ENCODE peak calls at places on chromosomes 2 and 18, in seven cellular contexts. D, P, I, L, Q, B and H are unnamed samples.

GRCh38 chr2:2662847-2663356 is 331.8 kb upstream of the MYT1L start:
- DNase-seq in Q (no peak), L (no peak), D (peak; percentile 49), P (no peak), I (no peak), B (no peak), H (no peak)

GRCh38 chr2:121234791-121235190 is 50.2 kb downstream of the TFCP2L1 start:
- DNase-seq in P (peak; percentile 59), D (no peak), Q (no peak), B (no peak), I (no peak), L (no peak), H (no peak)

GRCh38 chr2:45938649-45939511 is 287.4 kb downstream of the PRKCE start:
- DNase-seq in B (peak; percentile 84), L (no peak), Q (peak; percentile 96), D (peak; percentile 98), P (peak; percentile 86), I (peak; percentile 33), H (no peak)

GRCh38 chr2:26970244-26970927 is at the start of gene MAPRE3:
- DNase-seq in Q (peak; percentile 73), P (peak; percentile 86), I (peak; percentile 68), D (peak; percentile 74), B (peak; percentile 94), L (peak; percentile 61), H (peak; percentile 76)

GRCh38 chr2:42854207-42854818 is 61.9 kb upstream of the HAAO start:
- DNase-seq in Q (peak; percentile 34), B (no peak), D (peak; percentile 86), I (peak; percentile 60), P (peak; percentile 82), L (no peak), H (no peak)

GRCh38 chr2:66478729-66479316 is 43.9 kb downstream of the MEIS1 start:
- DNase-seq in L (no peak), D (peak; percentile 24), P (no peak), B (no peak), Q (no peak), I (no peak), H (no peak)

GRCh38 chr2:11406492-11407381 is 59.2 kb downstream of the E2F6 start:
- DNase-seq in D (peak; percentile 44), I (no peak), Q (peak; percentile 66), B (no peak), L (no peak), P (peak; percentile 92), H (no peak)

GRCh38 chr2:40360652-40361051 is 91.2 kb downstream of the SLC8A1 start:
- DNase-seq in B (no peak), I (no peak), Q (no peak), P (no peak), L (no peak), D (peak; percentile 26), H (no peak)

GRCh38 chr2:164781394-164781793 is 60.2 kb downstream of the COBLL1 start:
- DNase-seq in D (no peak), B (no peak), L (no peak), Q (no peak), I (no peak), P (no peak), H (no peak)

GRCh38 chr18:50061876-50062517 is 132.9 kb downstream of the MYO5B start:
- DNase-seq in P (no peak), Q (peak; percentile 33), D (no peak), I (no peak), B (no peak), L (no peak), H (no peak)

GRCh38 chr18:33605250-33605649 is 27.2 kb downstream of the ASXL3 start:
- DNase-seq in Q (no peak), P (no peak), B (no peak), D (no peak), I (no peak), L (no peak), H (no peak)

GRCh38 chr18:43405097-43405496 is 127.8 kb upstream of the SYT4 start:
- DNase-seq in Q (peak; percentile 3), I (no peak), P (no peak), D (peak; percentile 21), L (no peak), B (no peak), H (no peak)

GRCh38 chr2:165357758-165358157 is 111.7 kb upstream of the CSRNP3 start:
- DNase-seq in I (no peak), B (no peak), Q (peak; percentile 56), D (peak; percentile 89), L (no peak), P (no peak), H (peak; percentile 89)

GRCh38 chr2:52222128-52222527 is 1190.2 kb upstream of the NRXN1 start:
- DNase-seq in D (peak; percentile 5), I (no peak), L (no peak), P (no peak), Q (no peak), B (no peak), H (no peak)

GRCh38 chr18:39453882-39454281 is 1888.3 kb upstream of the CELF4 start:
- DNase-seq in Q (peak; percentile 94), B (no peak), L (no peak), I (no peak), P (no peak), D (peak; percentile 35), H (peak; percentile 17)

GRCh38 chr2:189255711-189256110 is 76.2 kb upstream of the COL5A2 start:
- DNase-seq in D (no peak), P (no peak), I (no peak), L (no peak), B (no peak), Q (no peak), H (no peak)
- TF ChIP-seq CTCF in D (no peak), P (no peak), I (no peak), L (no peak), B (no peak), Q (no peak), H (no peak)

GRCh38 chr2:241822264-241822623 is 13.3 kb downstream of the NEU4 start:
- DNase-seq in L (no peak), P (no peak), B (no peak), Q (no peak), I (no peak), D (no peak), H (no peak)

GRCh38 chr2:241818943-241819270 is 9.9 kb downstream of the NEU4 start:
- DNase-seq in L (no peak), P (peak; percentile 37), I (no peak), D (no peak), Q (no peak), B (no peak), H (no peak)

GRCh38 chr2:241821460-241822263 is 12.7 kb downstream of the NEU4 start:
- DNase-seq in D (no peak), Q (no peak), P (peak; percentile 59), B (no peak), L (no peak), I (peak; percentile 10), H (no peak)

GRCh38 chr2:241818229-241818942 is 9.4 kb downstream of the NEU4 start:
- DNase-seq in D (no peak), I (peak; percentile 6), Q (no peak), P (peak; percentile 60), B (no peak), L (no peak), H (no peak)

GRCh38 chr2:241820625-241821384 is 11.8 kb downstream of the NEU4 start:
- DNase-seq in I (peak; percentile 9), B (no peak), Q (no peak), P (peak; percentile 62), L (no peak), D (no peak), H (no peak)
- TF ChIP-seq CTCF in I (no peak), B (no peak), Q (no peak), P (no peak), L (no peak), D (no peak), H (no peak)

GRCh38 chr2:103991591-103991990 is 862.3 kb upstream of the POU3F3 start:
- DNase-seq in B (no peak), I (no peak), L (no peak), P (no peak), Q (no peak), D (no peak), H (no peak)
- TF ChIP-seq CTCF in B (no peak), I (no peak), L (peak; percentile 10), P (no peak), Q (no peak), D (no peak), H (peak; percentile 26)

DNA sequence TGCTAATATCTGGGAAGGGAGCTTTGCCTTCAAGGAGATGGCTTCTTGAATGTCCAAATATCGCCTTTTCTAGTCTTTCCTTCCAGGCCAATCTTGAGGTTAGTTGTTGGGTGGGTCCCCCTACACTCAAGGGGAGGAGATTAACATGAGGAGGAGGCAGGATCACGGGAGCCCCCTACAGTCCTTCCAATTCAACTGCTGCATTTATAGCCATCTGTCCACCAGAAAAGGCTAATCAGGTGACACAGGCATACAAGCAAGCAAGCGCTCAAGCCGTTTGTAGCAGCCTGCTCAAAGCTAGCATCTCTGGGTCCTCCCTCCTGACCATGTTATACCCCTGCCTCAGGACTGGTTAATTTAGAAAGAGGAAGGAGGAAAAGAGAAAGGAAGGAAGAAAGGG is 87.6 kb downstream of the MRPS9 start:
- DNase-seq in D (no peak), I (no peak), B (peak; percentile 52), L (no peak), Q (no peak), P (no peak), H (no peak)
- TF ChIP-seq CTCF in D (no peak), I (no peak), B (peak; percentile 72), L (no peak), Q (peak; percentile 12), P (no peak), H (no peak)

DNA sequence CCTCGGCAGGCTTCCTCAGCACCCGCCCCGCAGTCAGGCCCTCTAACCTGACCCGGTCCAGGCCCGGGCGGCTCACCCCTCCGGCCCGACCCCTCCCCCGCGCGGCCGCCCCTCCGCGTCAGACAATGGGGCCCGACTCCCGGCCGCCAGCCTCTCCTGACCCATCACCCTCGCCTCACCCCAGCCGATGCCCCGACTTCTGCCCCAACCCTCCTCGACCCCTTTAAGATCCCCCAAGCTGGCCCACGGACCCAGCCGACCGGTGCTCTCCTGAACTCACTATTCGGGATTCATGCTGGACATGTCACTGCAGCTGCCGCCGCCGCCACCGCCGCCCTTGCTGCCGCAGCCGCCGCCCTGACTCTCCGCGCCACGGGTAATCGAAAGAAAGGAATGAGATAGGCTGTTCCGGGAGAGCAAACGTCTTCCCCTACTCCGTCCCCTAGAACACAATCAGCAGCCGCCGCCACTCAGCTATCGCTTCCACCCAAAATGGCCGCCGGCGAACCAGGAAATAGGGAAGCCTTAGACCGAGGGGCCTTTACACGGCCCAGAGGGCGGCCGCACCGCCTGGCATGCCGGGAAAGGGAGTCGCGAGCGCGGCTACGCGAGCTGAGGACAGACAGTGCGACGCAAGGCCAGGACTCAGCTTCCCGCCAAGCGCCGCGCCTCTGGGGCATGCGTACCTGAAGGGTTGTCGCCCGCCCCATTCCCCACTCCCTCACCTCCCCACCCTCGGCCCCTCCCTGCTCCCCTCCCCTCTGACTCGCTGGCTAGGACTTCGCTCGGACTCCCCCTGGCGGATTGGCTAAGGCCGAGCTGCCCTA is at the start of gene RAB1A:
- DNase-seq in L (peak; percentile 98), P (peak; percentile 100), D (peak; percentile 100), B (peak; percentile 100), I (peak; percentile 98), Q (peak; percentile 100), H (peak; percentile 99)
- TF ChIP-seq CTCF in L (no peak), P (no peak), D (peak; percentile 38), B (peak; percentile 41), I (peak; percentile 64), Q (no peak), H (peak; percentile 31)